ENCODE peak calls at places on chromosomes 13 and 19, in five cellular contexts. M is stimulated activated CD4-positive, alpha-beta T cell treated with anti-CD3 and anti-CD28 coated beads, Interleukin-1b, Interleukin-23, amount 100 ng/mL, for 1 hour; S is OCI-LY7; V is thoracic aorta; T is mesothelial cell of epicardium. X is an unnamed sample.

GRCh38 chr19:34336781-34337271 is 28.2 kb upstream of the GPI start:
- DNase-seq in M (no peak), S (peak), V (no peak), T (no peak), X (peak)

GRCh38 chr13:106523566-106523965 is 11.9 kb downstream of the EFNB2 start:
- DNase-seq in M (no peak), S (no peak), V (no peak), T (no peak), X (no peak)

GRCh38 chr13:78241278-78241919 is 322.8 kb upstream of the EDNRB start:
- DNase-seq in M (no peak), S (peak), V (no peak), T (peak), X (peak)

GRCh38 chr19:41263042-41263849 is 926 bp upstream of the HNRNPUL1 start:
- DNase-seq in M (peak), S (peak), V (peak), T (peak), X (peak)

GRCh38 chr19:47357788-47358680 is 8.9 kb downstream of the DHX34 start:
- DNase-seq in M (no peak), S (peak), V (no peak), T (no peak), X (no peak)

GRCh38 chr19:42122691-42123607 is 9.3 kb downstream of the POU2F2 start:
- DNase-seq in M (peak), S (peak), V (no peak), T (no peak), X (no peak)

GRCh38 chr19:7799640-7800355 is 30.2 kb upstream of the EVI5L start:
- DNase-seq in M (peak), S (peak), V (peak), T (peak), X (peak)

GRCh38 chr19:17394891-17395415 is 957 bp upstream of the CCDC194 start:
- DNase-seq in M (peak), S (peak), V (no peak), T (no peak), X (peak)

GRCh38 chr19:51690359-51691121 is 2.6 kb upstream of the SPACA6 start:
- DNase-seq in M (peak), S (peak), V (no peak), T (peak), X (peak)

GRCh38 chr19:18418034-18418724 is 1.0 kb upstream of the SSBP4 start:
- DNase-seq in M (no peak), S (no peak), V (no peak), T (no peak), X (peak)

GRCh38 chr19:48271531-48272151 is 1.8 kb downstream of the ZNF114 start:
- DNase-seq in M (no peak), S (peak), V (no peak), T (peak), X (no peak)

GRCh38 chr13:73938375-73939070 is 195.7 kb downstream of the KLF12 start:
- DNase-seq in M (no peak), S (no peak), V (no peak), T (no peak), X (no peak)

GRCh38 chr19:38727868-38728660 is 16.2 kb downstream of the CAPN12 start:
- DNase-seq in M (no peak), S (no peak), V (no peak), T (no peak), X (no peak)

GRCh38 chr19:7832781-7833180 is 2.8 kb downstream of the EVI5L start:
- DNase-seq in M (no peak), S (no peak), V (no peak), T (no peak), X (no peak)

GRCh38 chr19:58033741-58034475 is at the start of gene ZSCAN1:
- DNase-seq in M (peak), S (no peak), V (no peak), T (peak), X (no peak)

GRCh38 chr13:34207334-34207733 is 389.4 kb downstream of the RFC3 start:
- DNase-seq in M (no peak), S (no peak), V (no peak), T (no peak), X (no peak)

GRCh38 chr13:95385808-95386207 is 84.6 kb upstream of the ABCC4 start:
- DNase-seq in M (no peak), S (no peak), V (no peak), T (no peak), X (no peak)

GRCh38 chr13:66805657-66806056 is 424.5 kb downstream of the PCDH9 start:
- DNase-seq in M (no peak), S (no peak), V (no peak), T (no peak), X (no peak)

GRCh38 chr19:6680141-6680540 is 10.2 kb upstream of the TNFSF14 start:
- DNase-seq in M (no peak), S (no peak), V (no peak), T (no peak), X (no peak)

GRCh38 chr19:1161716-1162115 is 12.4 kb downstream of the SBNO2 start:
- DNase-seq in M (no peak), S (no peak), V (no peak), T (no peak), X (no peak)

GRCh38 chr13:20193142-20193923 is 595 bp upstream of the GJB2 start:
- DNase-seq in M (no peak), S (no peak), V (no peak), T (peak), X (no peak)

GRCh38 chr13:44399045-44399444 is 25.4 kb downstream of the SERP2 start:
- DNase-seq in M (no peak), S (no peak), V (no peak), T (no peak), X (peak)

GRCh38 chr13:73171242-73171641 is 112.4 kb downstream of the KLF5 start:
- DNase-seq in M (no peak), S (no peak), V (no peak), T (no peak), X (no peak)

GRCh38 chr19:53808710-53809125 is 15.4 kb downstream of the NLRP12 start:
- DNase-seq in M (no peak), S (peak), V (no peak), T (no peak), X (peak)

GRCh38 chr19:35935911-35936737 is at the start of gene LRFN3:
- DNase-seq in M (peak), S (peak), V (no peak), T (peak), X (peak)

GRCh38 chr13:106721599-106721998 is 153.7 kb upstream of the ARGLU1 start:
- DNase-seq in M (no peak), S (no peak), V (no peak), T (no peak), X (no peak)

X was measured in RPMI8226.